ENCODE peak calls at places on chromosomes 2 and 18, in seven cellular contexts. One of them, this sample, is unnamed.

GRCh38 chr2:74181739-74182138 is 3.1 kb upstream of the MOB1A start:
- DNase-seq in PC-3: no peak
- DNase-seq in neural progenitor cell: no peak
- DNase-seq in K562: peak
- DNase-seq in MM.1S: peak
- DNase-seq in A673: no peak
- DNase-seq in hepatocyte: no peak
- DNase-seq in this sample: no peak

GRCh38 chr18:23596183-23596582 is 9.9 kb upstream of the NPC1 start:
- DNase-seq in neural progenitor cell: no peak
- DNase-seq in PC-3: no peak
- DNase-seq in MM.1S: no peak
- DNase-seq in hepatocyte: no peak
- DNase-seq in A673: no peak
- DNase-seq in K562: no peak
- DNase-seq in this sample: no peak

GRCh38 chr2:31136000-31136399 is 2.2 kb downstream of the GALNT14 start:
- DNase-seq in neural progenitor cell: no peak
- DNase-seq in A673: no peak
- DNase-seq in MM.1S: no peak
- DNase-seq in PC-3: peak
- DNase-seq in K562: no peak
- DNase-seq in hepatocyte: no peak
- DNase-seq in this sample: no peak

GRCh38 chr2:159119652-159120257 is 151.3 kb downstream of the TANC1 start:
- DNase-seq in A673: no peak
- DNase-seq in PC-3: no peak
- DNase-seq in MM.1S: peak
- DNase-seq in K562: peak
- DNase-seq in hepatocyte: no peak
- DNase-seq in neural progenitor cell: no peak
- DNase-seq in this sample: no peak

GRCh38 chr2:43455735-43456642 is 139.8 kb downstream of the THADA start:
- DNase-seq in A673: no peak
- DNase-seq in neural progenitor cell: no peak
- DNase-seq in K562: no peak
- DNase-seq in MM.1S: no peak
- DNase-seq in PC-3: peak
- DNase-seq in hepatocyte: peak
- DNase-seq in this sample: peak

GRCh38 chr18:72940509-72940908 is 72.7 kb upstream of the NETO1 start:
- DNase-seq in hepatocyte: no peak
- DNase-seq in neural progenitor cell: no peak
- DNase-seq in MM.1S: no peak
- DNase-seq in PC-3: no peak
- DNase-seq in K562: no peak
- DNase-seq in A673: no peak
- DNase-seq in this sample: no peak

GRCh38 chr2:100980046-100980445 is 22.0 kb upstream of the RPL31 start:
- DNase-seq in neural progenitor cell: no peak
- DNase-seq in PC-3: no peak
- DNase-seq in MM.1S: no peak
- DNase-seq in A673: no peak
- DNase-seq in hepatocyte: no peak
- DNase-seq in K562: no peak
- DNase-seq in this sample: no peak

GRCh38 chr18:67302043-67302442 is 214.5 kb downstream of the DSEL start:
- DNase-seq in K562: no peak
- DNase-seq in MM.1S: peak
- DNase-seq in neural progenitor cell: no peak
- DNase-seq in A673: no peak
- DNase-seq in hepatocyte: no peak
- DNase-seq in PC-3: peak
- DNase-seq in this sample: peak

GRCh38 chr18:53819174-53819573 is 405.3 kb downstream of the MBD2 start:
- DNase-seq in A673: no peak
- DNase-seq in PC-3: no peak
- DNase-seq in MM.1S: no peak
- DNase-seq in hepatocyte: no peak
- DNase-seq in neural progenitor cell: no peak
- DNase-seq in K562: no peak
- DNase-seq in this sample: no peak

GRCh38 chr2:19354417-19355022 is 3.9 kb downstream of the OSR1 start:
- DNase-seq in MM.1S: peak
- DNase-seq in K562: no peak
- DNase-seq in neural progenitor cell: no peak
- DNase-seq in A673: no peak
- DNase-seq in hepatocyte: no peak
- DNase-seq in PC-3: no peak
- DNase-seq in this sample: peak

GRCh38 chr18:34370704-34371405 is 146.1 kb upstream of the NOL4 start:
- DNase-seq in K562: no peak
- DNase-seq in neural progenitor cell: no peak
- DNase-seq in MM.1S: no peak
- DNase-seq in hepatocyte: no peak
- DNase-seq in A673: no peak
- DNase-seq in PC-3: peak
- DNase-seq in this sample: no peak

GRCh38 chr2:79235135-79235534 is 75.6 kb upstream of the REG3A start:
- DNase-seq in MM.1S: no peak
- DNase-seq in PC-3: no peak
- DNase-seq in K562: peak
- DNase-seq in neural progenitor cell: peak
- DNase-seq in hepatocyte: no peak
- DNase-seq in A673: peak
- DNase-seq in this sample: no peak

GRCh38 chr2:216648105-216648504 is 14.9 kb downstream of the IGFBP2 start:
- DNase-seq in hepatocyte: no peak
- DNase-seq in PC-3: peak
- DNase-seq in MM.1S: no peak
- DNase-seq in K562: no peak
- DNase-seq in neural progenitor cell: no peak
- DNase-seq in A673: no peak
- DNase-seq in this sample: peak

GRCh38 chr2:192146069-192147006 is 48.4 kb downstream of the TMEFF2 start:
- DNase-seq in PC-3: peak
- DNase-seq in neural progenitor cell: no peak
- DNase-seq in hepatocyte: no peak
- DNase-seq in MM.1S: no peak
- DNase-seq in A673: peak
- DNase-seq in K562: no peak
- DNase-seq in this sample: peak

GRCh38 chr2:130387804-130388203 is 31.9 kb downstream of the PTPN18 start:
- DNase-seq in hepatocyte: no peak
- DNase-seq in A673: no peak
- DNase-seq in MM.1S: no peak
- DNase-seq in K562: no peak
- DNase-seq in neural progenitor cell: peak
- DNase-seq in PC-3: no peak
- DNase-seq in this sample: no peak

GRCh38 chr2:84477886-84478285 is 18.8 kb upstream of the SUCLG1 start:
- DNase-seq in K562: no peak
- DNase-seq in PC-3: no peak
- DNase-seq in hepatocyte: peak
- DNase-seq in A673: no peak
- DNase-seq in MM.1S: no peak
- DNase-seq in neural progenitor cell: no peak
- DNase-seq in this sample: no peak

GRCh38 chr2:229270551-229271410 is at the start of gene PID1:
- DNase-seq in neural progenitor cell: peak
- DNase-seq in K562: no peak
- DNase-seq in A673: peak
- DNase-seq in PC-3: peak
- DNase-seq in MM.1S: peak
- DNase-seq in hepatocyte: peak
- DNase-seq in this sample: peak

GRCh38 chr2:152034257-152034801 is 64.5 kb downstream of the CACNB4 start:
- DNase-seq in neural progenitor cell: peak
- DNase-seq in MM.1S: no peak
- DNase-seq in PC-3: no peak
- DNase-seq in A673: no peak
- DNase-seq in hepatocyte: no peak
- DNase-seq in K562: peak
- DNase-seq in this sample: no peak

GRCh38 chr2:47509250-47509649 is 106.3 kb downstream of the MSH2 start:
- DNase-seq in MM.1S: peak
- DNase-seq in A673: no peak
- DNase-seq in hepatocyte: no peak
- DNase-seq in PC-3: no peak
- DNase-seq in K562: no peak
- DNase-seq in neural progenitor cell: no peak
- DNase-seq in this sample: peak

GRCh38 chr2:46225730-46226129 is 71.5 kb upstream of the EPAS1 start:
- DNase-seq in A673: no peak
- DNase-seq in PC-3: no peak
- DNase-seq in MM.1S: no peak
- DNase-seq in neural progenitor cell: no peak
- DNase-seq in hepatocyte: no peak
- DNase-seq in K562: no peak
- DNase-seq in this sample: no peak

GRCh38 chr2:8408560-8409460 is 273.0 kb upstream of the ID2 start:
- DNase-seq in hepatocyte: no peak
- DNase-seq in A673: no peak
- DNase-seq in MM.1S: peak
- DNase-seq in PC-3: no peak
- DNase-seq in neural progenitor cell: no peak
- DNase-seq in K562: no peak
- DNase-seq in this sample: no peak

GRCh38 chr2:1489486-1489885 is 76.2 kb downstream of the TPO start:
- DNase-seq in neural progenitor cell: no peak
- DNase-seq in PC-3: no peak
- DNase-seq in A673: no peak
- DNase-seq in MM.1S: no peak
- DNase-seq in K562: no peak
- DNase-seq in hepatocyte: no peak
- DNase-seq in this sample: no peak

GRCh38 chr2:109280804-109281203 is 151.8 kb downstream of the SH3RF3 start:
- DNase-seq in neural progenitor cell: no peak
- DNase-seq in PC-3: no peak
- DNase-seq in hepatocyte: no peak
- DNase-seq in MM.1S: no peak
- DNase-seq in K562: no peak
- DNase-seq in A673: no peak
- DNase-seq in this sample: no peak
- TF ChIP-seq CTCF in neural progenitor cell: peak
- TF ChIP-seq CTCF in PC-3: peak
- TF ChIP-seq CTCF in hepatocyte: peak
- TF ChIP-seq CTCF in MM.1S: no peak
- TF ChIP-seq CTCF in K562: peak
- TF ChIP-seq CTCF in A673: no peak
- TF ChIP-seq CTCF in this sample: no peak

GRCh38 chr2:196638765-196639164 is 750 bp upstream of the CCDC150 start:
- DNase-seq in PC-3: no peak
- DNase-seq in A673: no peak
- DNase-seq in neural progenitor cell: no peak
- DNase-seq in MM.1S: no peak
- DNase-seq in K562: no peak
- DNase-seq in hepatocyte: no peak
- DNase-seq in this sample: no peak
- H3K4me3 ChIP-seq in PC-3: peak
- H3K4me3 ChIP-seq in A673: peak
- H3K4me3 ChIP-seq in neural progenitor cell: no peak
- H3K4me3 ChIP-seq in MM.1S: peak
- H3K4me3 ChIP-seq in K562: peak
- H3K4me3 ChIP-seq in hepatocyte: no peak
- H3K4me3 ChIP-seq in this sample: peak

GRCh38 chr2:104872034-104872865 is 18.3 kb downstream of the POU3F3 start:
- DNase-seq in MM.1S: no peak
- DNase-seq in A673: peak
- DNase-seq in K562: no peak
- DNase-seq in neural progenitor cell: peak
- DNase-seq in hepatocyte: no peak
- DNase-seq in PC-3: no peak
- DNase-seq in this sample: no peak
- TF ChIP-seq EZH2 in MM.1S: no peak
- TF ChIP-seq EZH2 in A673: peak
- TF ChIP-seq EZH2 in K562: no peak
- TF ChIP-seq EZH2 in neural progenitor cell: peak
- TF ChIP-seq EZH2 in hepatocyte: peak
- TF ChIP-seq EZH2 in PC-3: no peak
- TF ChIP-seq EZH2 in this sample: peak

DNA sequence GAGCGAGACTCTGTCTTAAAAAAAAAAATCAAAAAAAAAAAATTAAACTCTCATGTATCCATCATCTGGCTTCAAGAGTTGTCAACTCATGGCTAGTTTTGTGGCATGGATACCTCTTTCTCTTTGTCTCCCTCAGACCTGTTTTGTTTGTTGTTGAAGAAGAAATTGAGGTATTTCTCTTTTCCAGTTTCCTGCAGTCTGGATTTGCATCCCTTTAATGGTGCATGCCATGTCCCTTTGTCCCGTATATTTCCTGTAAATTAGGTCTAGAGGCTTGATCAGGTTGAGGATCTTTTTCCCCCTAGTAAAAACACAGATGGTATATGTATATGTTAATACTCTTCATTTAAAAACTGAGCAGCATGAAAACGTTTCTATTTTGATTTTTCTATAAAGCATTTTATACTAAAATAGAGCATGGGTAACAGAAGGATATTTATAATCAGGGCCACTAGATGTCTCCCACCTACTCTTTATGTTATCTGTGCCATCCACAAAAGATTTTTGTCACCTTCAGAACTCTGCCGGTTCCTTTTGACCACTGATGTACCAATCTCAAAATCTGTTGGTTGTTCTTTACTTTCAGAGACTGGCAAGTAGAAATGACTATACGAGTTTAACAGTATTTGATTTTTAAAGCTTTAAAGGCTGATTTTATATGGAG is 80.1 kb downstream of the GALNT1 start:
- DNase-seq in hepatocyte: no peak
- DNase-seq in neural progenitor cell: no peak
- DNase-seq in PC-3: no peak
- DNase-seq in A673: peak
- DNase-seq in K562: no peak
- DNase-seq in MM.1S: peak
- DNase-seq in this sample: peak
- TF ChIP-seq CTCF in hepatocyte: peak
- TF ChIP-seq CTCF in neural progenitor cell: peak
- TF ChIP-seq CTCF in PC-3: peak
- TF ChIP-seq CTCF in A673: peak
- TF ChIP-seq CTCF in K562: peak
- TF ChIP-seq CTCF in MM.1S: peak
- TF ChIP-seq CTCF in this sample: peak

GRCh38 chr2:178756843-178757242 is 50.4 kb downstream of the TTN start:
- DNase-seq in PC-3: peak
- DNase-seq in neural progenitor cell: no peak
- DNase-seq in K562: no peak
- DNase-seq in MM.1S: no peak
- DNase-seq in hepatocyte: no peak
- DNase-seq in A673: no peak
- DNase-seq in this sample: peak
- H3K4me3 ChIP-seq in PC-3: no peak
- H3K4me3 ChIP-seq in neural progenitor cell: no peak
- H3K4me3 ChIP-seq in K562: no peak
- H3K4me3 ChIP-seq in MM.1S: no peak
- H3K4me3 ChIP-seq in hepatocyte: no peak
- H3K4me3 ChIP-seq in A673: no peak
- H3K4me3 ChIP-seq in this sample: no peak